ENCODE peak calls at places on chromosomes 16 and 17, in four cellular contexts. K is K562, O is HepG2, E is GM12878. S is an unnamed sample.

GRCh38 chr17:77666881-77667395 is 291.6 kb upstream of the TNRC6C start:
- DNase-seq in E (no peak), O (no peak), K (no peak), S (no peak)

GRCh38 chr17:9907883-9908648 is 3.0 kb upstream of the RCVRN start:
- DNase-seq in E (no peak), O (no peak), K (no peak), S (no peak)

GRCh38 chr17:80953471-80954315 is 37.9 kb upstream of the CHMP6 start:
- DNase-seq in K (no peak), E (no peak), O (no peak), S (peak; percentile 6)

GRCh38 chr16:17369441-17369951 is 101.3 kb downstream of the XYLT1 start:
- DNase-seq in O (no peak), K (no peak), E (peak; percentile 53), S (no peak)

GRCh38 chr16:63361032-63361624 is 1324.9 kb upstream of the CDH8 start:
- DNase-seq in E (no peak), K (peak; percentile 23), O (peak; percentile 46), S (no peak)

GRCh38 chr16:49484454-49484853 is 110.8 kb downstream of the C16orf78 start:
- DNase-seq in E (no peak), O (no peak), K (peak; percentile 96), S (peak; percentile 83)

GRCh38 chr17:41772586-41773189 is 13.8 kb downstream of the JUP start:
- DNase-seq in O (peak; percentile 83), K (peak; percentile 10), E (no peak), S (no peak)

GRCh38 chr16:1871974-1872635 is at the start of gene MEIOB:
- DNase-seq in O (no peak), E (no peak), K (peak; percentile 92), S (peak; percentile 88)

GRCh38 chr17:1562178-1562643 is 381 bp downstream of the PITPNA start:
- DNase-seq in O (no peak), E (no peak), K (peak; percentile 72), S (no peak)

GRCh38 chr17:50681260-50682200 is 26.2 kb downstream of the ANKRD40 start:
- DNase-seq in E (no peak), K (peak; percentile 75), O (peak; percentile 69), S (no peak)

GRCh38 chr17:47603830-47604229 is 45.9 kb upstream of the KPNB1 start:
- DNase-seq in E (no peak), K (no peak), O (no peak), S (no peak)

GRCh38 chr17:10613775-10614513 is 43.2 kb downstream of the MYH3 start:
- DNase-seq in E (no peak), K (no peak), O (no peak), S (no peak)

GRCh38 chr16:66988197-66988788 is at the start of gene CES4A:
- DNase-seq in O (peak; percentile 49), K (no peak), E (no peak), S (no peak)

GRCh38 chr17:55747209-55747608 is 3.6 kb upstream of the PCTP start:
- DNase-seq in E (no peak), O (no peak), K (no peak), S (no peak)

GRCh38 chr17:8532021-8532420 is 96.3 kb downstream of the NDEL1 start:
- DNase-seq in E (no peak), K (peak; percentile 61), O (peak; percentile 89), S (no peak)

GRCh38 chr16:66422366-66422765 is 4.7 kb upstream of the BEAN1 start:
- DNase-seq in O (no peak), E (no peak), K (no peak), S (no peak)

GRCh38 chr16:27839419-27839818 is 224.1 kb downstream of the GSG1L start:
- DNase-seq in O (no peak), E (no peak), K (peak; percentile 39), S (no peak)

GRCh38 chr17:27430882-27431491 is 25.3 kb upstream of the KSR1 start:
- DNase-seq in O (peak; percentile 34), E (no peak), K (peak; percentile 44), S (peak; percentile 62)

GRCh38 chr16:77711775-77712174 is 10.5 kb upstream of the NUDT7 start:
- DNase-seq in O (peak; percentile 52), K (no peak), E (no peak), S (no peak)

GRCh38 chr16:63461248-63461841 is 1425.1 kb upstream of the CDH8 start:
- DNase-seq in E (no peak), O (peak; percentile 25), K (no peak), S (peak; percentile 28)

GRCh38 chr17:68777243-68777855 is 176.2 kb upstream of the FAM20A start:
- DNase-seq in E (no peak), K (peak; percentile 27), O (peak; percentile 88), S (peak; percentile 41)

GRCh38 chr17:2822358-2822757 is 26.1 kb downstream of the RAP1GAP2 start:
- DNase-seq in K (no peak), O (no peak), E (no peak), S (no peak)

GRCh38 chr16:10521681-10522274 is 58.6 kb downstream of the EMP2 start:
- DNase-seq in K (peak; percentile 73), O (peak; percentile 79), E (no peak), S (peak; percentile 52)

GRCh38 chr17:62892870-62893338 is 73.1 kb upstream of the TANC2 start:
- DNase-seq in E (no peak), K (no peak), O (peak; percentile 20), S (no peak)

GRCh38 chr17:82932146-82933005 is 92.6 kb upstream of the ZNF750 start:
- DNase-seq in O (no peak), K (no peak), E (no peak), S (peak; percentile 1)

GRCh38 chr17:75105269-75106080 is 4.3 kb upstream of the ARMC7 start:
- DNase-seq in E (no peak), K (peak; percentile 69), O (peak; percentile 55), S (peak; percentile 80)

GRCh38 chr17:60598001-60598736 is 1.8 kb upstream of the PPM1D start:
- DNase-seq in O (no peak), K (no peak), E (no peak), S (no peak)

GRCh38 chr16:87324411-87325275 is 7.5 kb upstream of the C16orf95 start:
- DNase-seq in K (peak; percentile 79), E (no peak), O (peak; percentile 46), S (peak; percentile 78)
- TF ChIP-seq TCF7 in K (no peak), E (no peak), O (no peak), S (no peak)

GRCh38 chr17:18321309-18321708 is 6.2 kb downstream of the SMCR8 start:
- DNase-seq in K (peak; percentile 44), E (no peak), O (no peak), S (peak; percentile 38)
- TF ChIP-seq CREB1 in K (no peak), E (no peak), O (no peak), S (no peak)

GRCh38 chr16:53261276-53261675 is 173.0 kb upstream of the RBL2 start:
- DNase-seq in K (no peak), O (no peak), E (no peak), S (no peak)

GRCh38 chr16:53266156-53266555 is 168.1 kb upstream of the RBL2 start:
- DNase-seq in K (no peak), E (no peak), O (no peak), S (no peak)
- TF ChIP-seq TCF7 in K (no peak), E (no peak), O (no peak), S (no peak)

DNA sequence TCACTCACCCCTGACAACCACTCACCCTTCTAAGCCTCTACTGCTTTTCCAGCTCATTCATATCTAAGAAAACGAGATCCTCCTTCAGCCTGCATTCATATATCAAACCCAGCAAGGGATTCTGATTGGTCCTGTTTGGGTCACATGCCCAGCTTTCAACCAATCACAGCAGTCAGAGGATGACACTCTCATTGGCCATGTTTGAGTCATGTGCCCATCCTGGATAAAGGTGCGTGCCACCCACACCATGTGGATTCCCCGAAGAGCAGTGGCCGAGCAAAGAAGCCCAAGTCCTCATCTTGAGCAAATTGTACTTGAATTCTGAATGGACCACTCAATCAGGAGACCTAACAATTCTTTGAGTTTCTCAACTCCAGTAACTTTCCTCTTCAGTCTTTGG is 45.0 kb downstream of the SCNN1G start:
- DNase-seq in E (no peak), K (peak; percentile 71), O (no peak), S (no peak)
- TF ChIP-seq CREB1 in E (no peak), K (no peak), O (no peak), S (no peak)

GRCh38 chr16:86662740-86663139 is 84.4 kb downstream of the FOXL1 start:
- DNase-seq in K (no peak), O (no peak), E (no peak), S (no peak)

GRCh38 chr16:86664518-86665318 is 86.4 kb downstream of the FOXL1 start:
- DNase-seq in E (peak; percentile 71), K (peak; percentile 54), O (peak; percentile 84), S (no peak)

GRCh38 chr16:86662195-86662594 is 83.8 kb downstream of the FOXL1 start:
- DNase-seq in E (no peak), O (no peak), K (no peak), S (no peak)

GRCh38 chr16:86665319-86665675 is 86.9 kb downstream of the FOXL1 start:
- DNase-seq in O (peak; percentile 32), K (no peak), E (peak; percentile 28), S (no peak)

DNA sequence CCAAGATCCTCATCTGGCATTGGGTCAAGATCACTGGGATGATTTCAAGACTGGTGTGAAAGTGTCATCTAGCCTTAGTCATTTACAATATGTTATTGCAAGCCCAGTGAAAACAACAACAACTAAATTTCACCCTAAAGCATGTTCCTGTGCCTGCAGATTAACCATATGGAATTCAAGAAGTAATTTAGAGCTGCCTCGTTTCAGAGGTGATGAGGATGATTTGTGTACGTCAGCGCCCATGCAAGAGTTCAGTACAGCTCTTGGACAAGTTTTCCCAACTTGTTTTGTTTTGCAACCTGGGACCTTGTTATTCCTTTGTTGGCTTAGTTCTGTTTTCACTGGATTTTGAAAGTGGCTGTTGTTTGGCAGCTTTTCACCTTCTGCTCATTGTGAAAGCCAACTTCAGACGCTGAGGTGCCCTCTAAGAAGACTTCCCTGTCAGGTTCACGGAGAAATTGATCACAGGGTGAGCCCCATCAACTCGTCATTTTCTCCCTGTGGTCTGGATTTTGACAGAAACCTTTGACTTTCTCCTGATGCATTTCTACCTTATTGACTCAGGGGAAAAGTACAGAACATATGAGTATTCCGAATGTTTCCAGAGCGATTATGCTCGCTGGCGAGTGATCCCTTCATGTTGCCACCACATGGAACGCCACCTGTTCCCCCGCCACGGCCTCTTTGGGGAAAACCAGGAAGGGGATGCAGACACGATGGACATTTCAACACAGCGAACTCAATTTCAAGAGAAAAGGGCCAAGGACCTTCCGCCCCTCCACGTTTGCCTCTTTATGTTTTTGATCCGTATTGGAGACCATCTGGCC is 85.6 kb downstream of the FOXL1 start:
- DNase-seq in E (no peak), O (no peak), K (no peak), S (no peak)
- TF ChIP-seq TCF7 in E (no peak), O (no peak), K (no peak), S (no peak)

DNA sequence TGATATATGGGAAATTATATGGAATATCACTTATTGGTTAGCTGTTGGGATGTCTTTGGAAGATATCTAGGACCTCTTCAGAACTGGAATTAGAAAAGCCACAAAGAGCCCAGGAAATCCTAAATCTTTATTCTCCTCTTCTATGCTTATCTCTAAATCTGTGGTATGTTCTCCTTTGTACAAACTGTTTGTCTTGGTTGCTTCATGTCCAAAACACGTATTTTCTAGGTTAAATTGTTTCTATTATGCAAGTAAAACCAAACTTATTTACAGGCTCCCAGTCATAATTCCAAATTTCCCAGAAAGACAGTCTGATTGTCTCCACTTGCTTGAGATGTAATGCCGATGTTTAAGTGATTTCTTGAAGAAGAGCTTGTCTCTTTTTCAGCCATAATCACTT is 650.9 kb downstream of the CDH11 start:
- DNase-seq in K (no peak), O (no peak), E (no peak), S (no peak)
- TF ChIP-seq CREB1 in K (no peak), O (no peak), E (no peak), S (no peak)

S was measured in WTC11.